ENCODE peak calls at places on chromosomes 3 and 15, in eight cellular contexts. X is upper lobe of right lung, A is body of pancreas, P is heart left ventricle, G is HL-60, C is WERI-Rb-1, J is IMR-90, S is mammary epithelial cell. O is an unnamed sample.

GRCh38 chr3:143480306-143480852 is 360.8 kb downstream of the CHST2 start:
- DNase-seq in A (no peak), C (no peak), G (no peak), P (no peak), X (no peak), S (no peak), J (peak), O (peak)

GRCh38 chr3:187150599-187150998 is 11.3 kb upstream of the RPL39L start:
- DNase-seq in G (peak), P (no peak), C (peak), S (no peak), X (no peak), J (no peak), A (peak), O (no peak)

GRCh38 chr3:2099028-2099671 is 484 bp downstream of the CNTN4 start:
- DNase-seq in S (no peak), G (no peak), P (peak), A (peak), X (peak), J (no peak), C (peak), O (no peak)

GRCh38 chr3:45612918-45613602 is 18.5 kb downstream of the LIMD1 start:
- DNase-seq in G (no peak), P (no peak), X (no peak), A (no peak), C (no peak), S (peak), J (peak), O (no peak)

GRCh38 chr3:32354362-32354778 is 37.3 kb upstream of the CMTM7 start:
- DNase-seq in S (no peak), X (no peak), P (no peak), A (no peak), G (no peak), J (no peak), C (no peak), O (no peak)

GRCh38 chr3:73432723-73433032 is 192.1 kb downstream of the PDZRN3 start:
- DNase-seq in A (no peak), G (no peak), S (no peak), P (no peak), J (no peak), X (no peak), C (no peak), O (no peak)

GRCh38 chr3:184683900-184684560 is 27.8 kb downstream of the MAGEF1 start:
- DNase-seq in G (no peak), P (no peak), S (no peak), X (peak), J (no peak), C (no peak), A (no peak), O (no peak)

GRCh38 chr3:11379824-11380281 is 107.7 kb downstream of the ATG7 start:
- DNase-seq in S (no peak), X (no peak), P (no peak), A (no peak), J (no peak), G (no peak), C (no peak), O (no peak)

GRCh38 chr3:14757153-14757700 is 61.5 kb upstream of the FGD5 start:
- DNase-seq in X (no peak), A (no peak), S (no peak), G (no peak), J (no peak), P (no peak), C (no peak), O (no peak)

GRCh38 chr3:195040094-195040493 is 230.9 kb downstream of the XXYLT1 start:
- DNase-seq in P (no peak), X (peak), G (peak), A (peak), C (no peak), J (no peak), S (no peak), O (no peak)

GRCh38 chr3:69425249-69425648 is 39.4 kb upstream of the FRMD4B start:
- DNase-seq in J (peak), X (no peak), S (peak), C (peak), G (peak), A (peak), P (no peak), O (peak)

GRCh38 chr15:93126496-93127083 is 37.6 kb upstream of the RGMA start:
- DNase-seq in J (no peak), S (no peak), P (peak), A (peak), C (no peak), G (no peak), X (no peak), O (no peak)

GRCh38 chr3:183518446-183519185 is 36.9 kb downstream of the KLHL6 start:
- DNase-seq in G (no peak), X (no peak), C (no peak), P (no peak), A (no peak), J (no peak), S (no peak), O (no peak)

GRCh38 chr3:68424796-68425460 is 507.4 kb downstream of the TAFA4 start:
- DNase-seq in A (no peak), S (no peak), J (no peak), X (no peak), G (no peak), C (no peak), P (no peak), O (no peak)

GRCh38 chr3:64488938-64489337 is 198.9 kb downstream of the ADAMTS9 start:
- DNase-seq in S (no peak), A (no peak), J (no peak), C (no peak), P (no peak), G (no peak), X (no peak), O (no peak)

GRCh38 chr3:194808709-194809108 is 123.0 kb downstream of the FAM43A start:
- DNase-seq in G (no peak), S (peak), P (no peak), X (no peak), A (no peak), J (peak), C (no peak), O (peak)

DNA sequence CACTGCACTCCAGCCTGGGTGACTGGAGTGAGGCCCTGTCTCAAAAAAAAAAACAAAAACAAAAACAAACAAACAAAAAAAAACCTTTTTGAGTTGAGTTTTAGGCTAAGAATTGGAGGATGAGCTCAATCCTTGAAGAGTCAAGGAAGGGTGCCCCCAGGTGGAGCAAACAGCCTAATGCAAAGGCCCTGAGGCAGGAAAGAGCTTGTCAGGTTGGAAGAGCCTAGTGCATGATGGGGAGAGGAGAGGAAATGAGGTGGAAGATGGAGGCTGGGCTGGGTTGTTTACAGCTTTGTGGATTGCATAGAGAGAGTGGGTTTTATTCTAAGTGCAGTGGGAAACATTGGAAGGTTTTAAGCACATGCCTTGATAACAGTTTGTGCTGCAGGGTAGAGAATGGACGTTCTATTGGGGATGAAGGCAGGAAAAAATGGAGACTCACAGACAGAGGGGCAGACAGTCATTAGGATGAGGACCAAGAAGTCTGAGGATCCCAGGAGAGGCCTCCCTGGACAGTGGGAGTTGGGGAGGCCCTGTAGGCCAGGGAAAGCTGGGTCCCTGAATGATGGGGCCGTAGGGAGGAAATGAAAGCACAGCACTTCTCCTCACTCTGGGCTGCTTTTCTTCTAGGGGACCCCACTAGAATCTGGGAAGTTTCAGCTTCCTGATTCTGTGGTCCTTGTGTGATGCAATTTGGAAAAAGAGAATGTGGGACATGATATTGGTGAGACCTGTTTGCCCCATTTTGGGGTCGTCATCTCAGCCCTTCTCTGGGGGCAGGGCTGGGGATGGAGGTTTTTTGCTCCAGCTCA is 1.9 kb upstream of the SNX22 start:
- DNase-seq in J (no peak), C (peak), A (no peak), P (no peak), S (peak), X (no peak), G (peak), O (peak)
- TF ChIP-seq CTCF in J (peak), C (peak), A (no peak), P (no peak), S (no peak), X (peak), G (no peak), O (peak)

DNA sequence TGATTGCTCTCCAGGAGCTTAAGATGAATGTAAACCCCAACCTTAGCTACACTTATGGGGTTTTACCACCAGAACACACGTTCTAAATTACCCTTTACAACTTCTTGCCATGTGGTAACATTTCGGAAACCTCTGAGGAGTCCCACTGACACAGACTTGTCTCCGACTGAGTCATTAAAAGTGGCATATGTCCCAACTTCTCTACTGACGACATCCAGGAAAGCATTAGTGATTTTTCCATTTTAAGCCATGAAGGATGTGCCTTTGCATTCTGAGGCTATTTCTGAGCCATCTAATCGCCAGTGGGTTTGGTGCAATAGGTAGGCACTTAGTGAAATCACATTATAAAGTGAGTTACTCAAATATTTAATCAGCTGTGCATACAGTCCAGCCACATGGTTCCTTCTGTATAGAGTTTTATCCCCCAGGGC is 32.4 kb downstream of the C2CD4A start:
- DNase-seq in G (no peak), J (peak), S (no peak), P (no peak), C (no peak), A (peak), X (no peak), O (peak)
- H3K4me3 ChIP-seq in G (no peak), J (peak), S (no peak), P (no peak), C (no peak), A (no peak), X (no peak), O (no peak)

GRCh38 chr3:71162221-71162620 is 421.3 kb downstream of the FOXP1 start:
- DNase-seq in A (no peak), J (no peak), X (no peak), P (no peak), C (no peak), G (no peak), S (no peak), O (no peak)
- TF ChIP-seq CTCF in A (no peak), J (no peak), X (no peak), P (no peak), C (no peak), G (no peak), S (no peak), O (no peak)

GRCh38 chr15:71252036-71252898 is 137.0 kb downstream of the THSD4 start:
- DNase-seq in J (peak), C (no peak), S (no peak), A (no peak), P (peak), X (no peak), G (no peak), O (peak)

GRCh38 chr15:71251548-71252035 is 136.3 kb downstream of the THSD4 start:
- DNase-seq in S (no peak), G (no peak), X (no peak), A (no peak), J (no peak), P (no peak), C (no peak), O (peak)

GRCh38 chr15:71245588-71245987 is 130.3 kb downstream of the THSD4 start:
- DNase-seq in P (no peak), C (no peak), A (no peak), X (no peak), G (no peak), J (no peak), S (no peak), O (peak)

GRCh38 chr15:71250936-71251468 is 135.7 kb downstream of the THSD4 start:
- DNase-seq in S (no peak), X (no peak), A (no peak), P (no peak), G (no peak), J (no peak), C (no peak), O (no peak)

GRCh38 chr15:71249986-71250385 is 134.7 kb downstream of the THSD4 start:
- DNase-seq in J (no peak), X (no peak), G (no peak), P (no peak), C (no peak), A (no peak), S (no peak), O (no peak)
- H3K4me3 ChIP-seq in J (no peak), X (no peak), G (no peak), P (no peak), C (no peak), A (no peak), S (no peak), O (no peak)

O was measured in bronchial epithelial cell.